ENCODE peak calls at places on chromosomes 13 and 19, in six cellular contexts. G is EL, E is AG08395, O is AG04450, U is C1 segment of cervical spinal cord, Y is immature natural killer cell. N is an unnamed sample.

GRCh38 chr13:91155512-91156114 is 191.9 kb upstream of the MIR17HG start:
- DNase-seq in E (no peak), Y (no peak), G (no peak), O (no peak), U (no peak), N (no peak)

GRCh38 chr13:112943309-112944125 is 25.5 kb upstream of the MCF2L start:
- DNase-seq in E (peak), G (peak), Y (peak), O (no peak), U (no peak), N (peak)

GRCh38 chr13:41411536-41411935 is 45.8 kb upstream of the RGCC start:
- DNase-seq in G (peak), U (peak), E (peak), Y (no peak), O (peak), N (peak)

GRCh38 chr13:106637519-106637918 is 69.6 kb upstream of the ARGLU1 start:
- DNase-seq in E (no peak), U (no peak), G (no peak), O (no peak), Y (no peak), N (no peak)

GRCh38 chr19:4596033-4596904 is 36.8 kb upstream of the SEMA6B start:
- DNase-seq in O (no peak), E (no peak), Y (no peak), G (no peak), U (no peak), N (no peak)

GRCh38 chr19:566403-566802 is 6.0 kb upstream of the BSG start:
- DNase-seq in E (no peak), Y (no peak), G (peak), O (no peak), U (no peak), N (no peak)

GRCh38 chr19:6819323-6819722 is 46.8 kb downstream of the VAV1 start:
- DNase-seq in Y (no peak), G (no peak), U (no peak), O (no peak), E (no peak), N (no peak)

GRCh38 chr19:34049944-34050343 is 122.4 kb upstream of the LSM14A start:
- DNase-seq in O (no peak), E (no peak), G (no peak), U (no peak), Y (no peak), N (no peak)

GRCh38 chr19:17393914-17394313 is at the start of gene CCDC194:
- DNase-seq in O (no peak), U (no peak), E (no peak), Y (no peak), G (no peak), N (no peak)

GRCh38 chr13:113022391-113023216 is 53.6 kb downstream of the MCF2L start:
- DNase-seq in U (no peak), Y (no peak), O (no peak), G (no peak), E (no peak), N (no peak)

GRCh38 chr19:35641515-35642151 is at the start of gene ETV2:
- DNase-seq in E (no peak), O (no peak), G (peak), U (no peak), Y (peak), N (no peak)

GRCh38 chr19:18418725-18419194 is 438 bp upstream of the SSBP4 start:
- DNase-seq in G (peak), O (no peak), U (no peak), E (no peak), Y (peak), N (no peak)

GRCh38 chr13:111449041-111449440 is 128.6 kb downstream of the TEX29 start:
- DNase-seq in E (no peak), U (peak), G (no peak), O (no peak), Y (no peak), N (no peak)

GRCh38 chr13:111215081-111216047 is 100.3 kb downstream of the ARHGEF7 start:
- DNase-seq in O (no peak), Y (no peak), E (no peak), G (no peak), U (no peak), N (peak)

GRCh38 chr19:48634424-48635262 is 2.5 kb downstream of the DBP start:
- DNase-seq in E (peak), U (peak), G (peak), O (peak), Y (peak), N (peak)

GRCh38 chr13:66574606-66575005 is 655.5 kb downstream of the PCDH9 start:
- DNase-seq in E (peak), Y (no peak), U (no peak), G (peak), O (no peak), N (no peak)

GRCh38 chr19:56321981-56322558 is 7.4 kb upstream of the ZSCAN5A start:
- DNase-seq in U (no peak), G (no peak), E (no peak), O (no peak), Y (no peak), N (no peak)

GRCh38 chr13:98450495-98451167 is 126.3 kb downstream of the STK24 start:
- DNase-seq in E (no peak), Y (no peak), U (peak), O (no peak), G (no peak), N (peak)

GRCh38 chr19:14542721-14543328 is 13.4 kb downstream of the TECR start:
- DNase-seq in G (peak), U (no peak), O (no peak), E (peak), Y (no peak), N (peak)

GRCh38 chr19:38877781-38878574 is at the start of gene RINL:
- DNase-seq in E (no peak), Y (peak), G (no peak), U (no peak), O (no peak), N (peak)

GRCh38 chr13:27311518-27312208 is 41.0 kb downstream of the RASL11A start:
- DNase-seq in G (no peak), U (no peak), O (no peak), E (no peak), Y (no peak), N (no peak)

N was measured in head of caudate nucleus.